ENCODE peak calls at places on chromosomes 1 and 21, in seven cellular contexts. G is mammary epithelial cell, A is neural progenitor cell, Z is IMR-90, B is mesendoderm, I is neuronal stem cell, M is astrocyte. R is an unnamed sample.
A peak's percentile ranks its signal among the peaks of the same experiment; 100 is the strongest.

GRCh38 chr21:34990842-34991241 is 58.3 kb downstream of the RUNX1 start:
- DNase-seq in G (no peak), A (no peak), Z (no peak), B (no peak), I (no peak), M (no peak), R (no peak)

GRCh38 chr1:201039876-201040275 is 16.4 kb upstream of the KIF21B start:
- DNase-seq in G (no peak), A (no peak), Z (no peak), B (no peak), I (no peak), M (no peak), R (no peak)

GRCh38 chr1:94542088-94542671 is 621 bp upstream of the F3 start:
- DNase-seq in G (peak; percentile 36), A (peak; percentile 43), Z (peak; percentile 83), B (peak; percentile 33), I (no peak), M (peak; percentile 58), R (no peak)

GRCh38 chr1:103250441-103250861 is 142.1 kb upstream of the COL11A1 start:
- DNase-seq in G (no peak), A (peak; percentile 76), Z (peak; percentile 41), B (peak; percentile 98), I (peak; percentile 27), M (peak; percentile 63), R (no peak)

GRCh38 chr21:36478207-36478701 is 1.7 kb downstream of the CLDN14 start:
- DNase-seq in G (peak; percentile 83), A (no peak), Z (peak; percentile 88), B (peak; percentile 52), I (no peak), M (peak; percentile 96), R (no peak)

GRCh38 chr1:219413523-219413922 is 199.4 kb downstream of the ZC3H11B start:
- DNase-seq in G (no peak), A (no peak), Z (no peak), B (no peak), I (no peak), M (no peak), R (no peak)

GRCh38 chr1:57796609-57797008 is 372.7 kb upstream of the DAB1 start:
- DNase-seq in G (peak; percentile 85), A (no peak), Z (no peak), B (peak; percentile 46), I (no peak), M (peak; percentile 30), R (no peak)

GRCh38 chr1:153789478-153790148 is 14.4 kb downstream of the SLC27A3 start:
- DNase-seq in G (no peak), A (no peak), Z (no peak), B (no peak), I (no peak), M (no peak), R (no peak)

GRCh38 chr1:63772876-63773275 is 941 bp upstream of the ROR1 start:
- DNase-seq in G (no peak), A (no peak), Z (no peak), B (peak; percentile 43), I (no peak), M (no peak), R (no peak)

GRCh38 chr1:86872086-86872485 is 41.8 kb downstream of the SELENOF start:
- DNase-seq in G (no peak), A (no peak), Z (peak; percentile 60), B (no peak), I (no peak), M (peak; percentile 17), R (no peak)

GRCh38 chr1:3117879-3118278 is 48.9 kb downstream of the PRDM16 start:
- DNase-seq in G (no peak), A (no peak), Z (no peak), B (no peak), I (no peak), M (no peak), R (no peak)

GRCh38 chr1:237542525-237543418 is 347.9 kb downstream of the ZP4 start:
- DNase-seq in G (no peak), A (no peak), Z (no peak), B (peak; percentile 58), I (no peak), M (no peak), R (no peak)

GRCh38 chr1:118132000-118132399 is 53.0 kb downstream of the SPAG17 start:
- DNase-seq in G (no peak), A (no peak), Z (no peak), B (no peak), I (no peak), M (no peak), R (no peak)

GRCh38 chr1:54324750-54325704 is 81.2 kb downstream of the SSBP3 start:
- DNase-seq in G (no peak), A (no peak), Z (peak; percentile 24), B (no peak), I (no peak), M (no peak), R (no peak)

GRCh38 chr1:87042127-87042811 is 127.8 kb downstream of the HS2ST1 start:
- DNase-seq in G (no peak), A (no peak), Z (no peak), B (no peak), I (no peak), M (no peak), R (no peak)

GRCh38 chr1:180131510-180131909 is 23.2 kb upstream of the QSOX1 start:
- DNase-seq in G (peak; percentile 52), A (no peak), Z (peak; percentile 98), B (no peak), I (no peak), M (peak; percentile 81), R (no peak)

GRCh38 chr1:44417351-44418021 is 12.4 kb downstream of the RNF220 start:
- DNase-seq in G (no peak), A (peak; percentile 95), Z (no peak), B (peak; percentile 92), I (peak; percentile 86), M (no peak), R (no peak)

GRCh38 chr1:226626577-226626956 is 78.0 kb downstream of the STUM start:
- DNase-seq in G (peak; percentile 40), A (peak; percentile 74), Z (peak; percentile 59), B (peak; percentile 81), I (peak; percentile 57), M (peak; percentile 23), R (peak; percentile 91)

GRCh38 chr1:89538361-89538760 is 13.7 kb downstream of the LRRC8B start:
- DNase-seq in G (no peak), A (no peak), Z (no peak), B (no peak), I (no peak), M (peak; percentile 39), R (no peak)

GRCh38 chr21:46325073-46325912 is 1.3 kb downstream of the PCNT start:
- DNase-seq in G (peak; percentile 54), A (peak; percentile 83), Z (peak; percentile 47), B (peak; percentile 88), I (peak; percentile 38), M (peak; percentile 28), R (peak; percentile 78)

GRCh38 chr21:46324390-46325072 is 575 bp downstream of the PCNT start:
- DNase-seq in G (peak; percentile 74), A (peak; percentile 92), Z (peak; percentile 70), B (peak; percentile 87), I (peak; percentile 89), M (peak; percentile 41), R (peak; percentile 95)

GRCh38 chr21:46328151-46328550 is 4.2 kb downstream of the PCNT start:
- DNase-seq in G (no peak), A (no peak), Z (no peak), B (no peak), I (no peak), M (no peak), R (no peak)

GRCh38 chr21:46327711-46328110 is 3.8 kb downstream of the PCNT start:
- DNase-seq in G (no peak), A (no peak), Z (no peak), B (no peak), I (no peak), M (no peak), R (no peak)

GRCh38 chr21:46326110-46326703 is 2.3 kb downstream of the PCNT start:
- DNase-seq in G (no peak), A (no peak), Z (no peak), B (peak; percentile 14), I (no peak), M (no peak), R (no peak)
- H3K27ac ChIP-seq in G (no peak overlapping the region), A (no peak overlapping the region), Z (no peak overlapping the region), B (no peak overlapping the region), I (no peak overlapping the region), M (no peak overlapping the region), R (peak overlapping the region; percentile 72)

DNA sequence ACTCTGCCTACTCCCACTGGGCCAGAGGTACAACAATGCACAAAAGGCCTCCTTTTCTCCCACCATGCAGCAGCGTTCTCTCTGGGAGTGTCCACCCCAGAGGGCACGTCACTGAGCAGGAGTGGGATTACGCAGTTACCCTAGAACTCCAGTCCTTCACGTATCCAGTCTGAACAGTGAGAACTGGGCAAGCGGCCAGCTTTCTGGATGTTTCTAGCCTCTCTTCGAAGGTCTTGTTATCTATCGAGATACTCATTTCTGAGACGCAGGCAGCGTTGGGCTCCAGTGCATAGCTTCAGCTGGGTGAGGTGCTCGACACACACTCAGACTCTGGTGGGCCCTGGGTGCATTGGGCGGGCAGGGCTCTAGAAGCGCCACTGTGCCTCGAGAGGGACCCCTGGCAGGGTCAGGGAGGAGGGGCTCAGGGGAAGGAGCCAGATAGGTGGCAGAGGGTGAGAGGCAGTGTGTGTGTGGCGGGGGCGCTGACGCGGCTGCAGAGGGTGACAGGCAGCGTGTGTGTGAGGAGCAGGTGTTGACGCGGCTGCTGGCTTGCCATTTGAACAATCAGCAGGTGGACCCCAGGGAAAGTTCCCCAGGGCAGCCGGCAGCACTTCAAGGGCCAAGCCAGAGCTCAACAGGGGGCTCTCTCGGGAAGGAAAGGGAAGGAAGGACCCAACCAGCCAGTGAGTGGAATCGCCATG is 27.9 kb downstream of the PRDM15 start:
- DNase-seq in G (no peak), A (no peak), Z (no peak), B (no peak), I (no peak), M (no peak), R (no peak)
- H3K9ac ChIP-seq in G (no peak overlapping the region), A (no peak overlapping the region), Z (no peak overlapping the region), B (no peak overlapping the region), I (no peak overlapping the region), M (no peak overlapping the region), R (no peak overlapping the region)

DNA sequence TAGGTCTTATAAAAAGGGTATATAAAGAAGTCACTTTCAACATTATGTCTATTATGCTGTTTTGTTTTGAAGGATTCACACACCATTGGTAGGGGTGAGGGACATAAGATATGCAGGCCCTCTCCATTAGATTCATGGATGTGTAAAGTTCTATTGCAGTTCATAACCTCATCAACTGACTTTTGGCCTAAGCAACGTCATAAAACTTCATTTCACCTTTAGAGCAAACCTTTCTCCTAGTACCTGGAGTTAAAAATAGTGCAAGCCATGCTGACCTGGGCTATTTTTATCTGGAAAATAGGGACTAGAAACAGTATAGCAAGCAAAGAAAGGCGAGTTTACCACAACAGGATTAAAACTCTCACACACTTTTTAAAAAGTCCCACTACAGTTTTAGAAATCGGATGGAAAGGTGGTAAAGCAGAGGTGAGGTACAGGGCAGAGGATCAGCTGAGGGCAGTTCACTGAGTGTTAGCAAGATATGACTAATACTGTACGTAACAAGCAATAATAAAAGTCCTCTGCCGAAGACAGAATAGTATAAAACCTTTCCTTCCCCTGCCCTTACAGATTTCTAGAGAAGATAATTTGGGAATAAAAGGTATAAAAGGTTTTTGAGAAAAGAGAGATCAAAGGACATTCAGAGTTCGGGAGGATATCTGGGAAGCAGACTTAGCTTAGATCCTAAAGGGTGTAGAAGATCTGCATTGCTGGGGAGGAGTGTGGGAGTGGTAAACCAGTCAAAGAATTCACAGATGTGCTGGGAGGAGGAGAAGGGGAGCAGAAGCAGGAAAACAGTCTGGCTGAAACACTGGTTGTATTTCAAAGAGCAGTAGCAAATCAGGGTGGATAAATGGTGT is 14.3 kb downstream of the EGLN1 start:
- DNase-seq in G (peak; percentile 60), A (no peak), Z (peak; percentile 46), B (peak; percentile 22), I (no peak), M (peak; percentile 59), R (no peak)
- H3K27ac ChIP-seq in G (peak overlapping the region; percentile 25), A (no peak overlapping the region), Z (no peak overlapping the region), B (no peak overlapping the region), I (no peak overlapping the region), M (peak overlapping the region; percentile 67), R (no peak overlapping the region)

GRCh38 chr1:155082941-155083541 is 4.4 kb downstream of the EFNA3 start:
- DNase-seq in G (no peak), A (no peak), Z (no peak), B (no peak), I (no peak), M (no peak), R (no peak)
- H3K9ac ChIP-seq in G (no peak overlapping the region), A (no peak overlapping the region), Z (no peak overlapping the region), B (no peak overlapping the region), I (peak overlapping the region; percentile 64), M (no peak overlapping the region), R (no peak overlapping the region)